ENCODE peak calls at places on chromosome 7, in four cellular contexts. F is heart right ventricle, C is hippocampal formation, L is activated gamma-delta T cell treated with Interleukin-2 at 50 U/mL for 16 hours. I is an unnamed sample.

GRCh38 chr7:66183700-66184099 is 21.4 kb upstream of the TPST1 start:
- DNase-seq in C (no peak), F (no peak), L (no peak), I (no peak)

GRCh38 chr7:96931891-96932290 is 73.5 kb upstream of the DLX6 start:
- DNase-seq in C (no peak), F (no peak), L (no peak), I (no peak)

GRCh38 chr7:30453859-30454258 is 24.7 kb downstream of the NOD1 start:
- DNase-seq in L (no peak), C (no peak), F (no peak), I (no peak)

GRCh38 chr7:75546272-75547015 is 54.3 kb downstream of the SPDYE5 start:
- DNase-seq in L (no peak), F (no peak), C (no peak), I (no peak)

GRCh38 chr7:131950758-131951157 is 394.3 kb upstream of the PODXL start:
- DNase-seq in F (no peak), C (no peak), L (no peak), I (no peak)

GRCh38 chr7:157769016-157769869 is 432.4 kb downstream of the DNAJB6 start:
- DNase-seq in C (peak), L (no peak), F (no peak), I (no peak)

GRCh38 chr7:150337659-150338081 is 3.8 kb downstream of the RARRES2 start:
- DNase-seq in L (no peak), F (no peak), C (no peak), I (no peak)

GRCh38 chr7:17319164-17320101 is 21.0 kb downstream of the AHR start:
- DNase-seq in L (no peak), F (no peak), C (no peak), I (no peak)

GRCh38 chr7:128035712-128036111 is 4.5 kb upstream of the LRRC4 start:
- DNase-seq in C (no peak), F (no peak), L (no peak), I (no peak)

GRCh38 chr7:21011153-21011552 is 224.5 kb upstream of the SP8 start:
- DNase-seq in F (no peak), L (no peak), C (no peak), I (no peak)

GRCh38 chr7:142134944-142135343 is 23.4 kb downstream of the MGAM2 start:
- DNase-seq in L (no peak), F (no peak), C (no peak), I (no peak)

GRCh38 chr7:133854739-133855138 is 272.4 kb upstream of the LRGUK start:
- DNase-seq in L (no peak), F (no peak), C (no peak), I (no peak)